ENCODE peak calls at places on chromosomes 12 and 14, in six cellular contexts. G is body of pancreas, Y is upper lobe of left lung, R is Peyer's patch, H is WERI-Rb-1, K is adrenal gland. F is an unnamed sample.

GRCh38 chr14:93055651-93056115 is 60.0 kb downstream of the ITPK1 start:
- DNase-seq in G (no peak), Y (no peak), R (peak; percentile 90), H (no peak), K (no peak), F (no peak)

GRCh38 chr12:53221203-53222076 is 10.6 kb downstream of the RARG start:
- DNase-seq in G (peak; percentile 83), Y (peak; percentile 96), R (peak; percentile 84), H (peak; percentile 75), K (peak; percentile 74), F (peak; percentile 72)

GRCh38 chr12:22543246-22544037 is 900 bp downstream of the C2CD5 start:
- DNase-seq in G (peak; percentile 60), Y (peak; percentile 90), R (peak; percentile 84), H (peak; percentile 74), K (peak; percentile 49), F (peak; percentile 13)

GRCh38 chr14:65237023-65237814 is 134.9 kb upstream of the MAX start:
- DNase-seq in G (no peak), Y (no peak), R (no peak), H (peak; percentile 40), K (no peak), F (no peak)

GRCh38 chr14:83294941-83295340 is 1761.3 kb upstream of the SEL1L start:
- DNase-seq in G (no peak), Y (no peak), R (no peak), H (peak; percentile 39), K (no peak), F (no peak)

GRCh38 chr12:122584177-122584576 is 57.1 kb downstream of the KNTC1 start:
- DNase-seq in G (no peak), Y (no peak), R (no peak), H (no peak), K (no peak), F (no peak)

GRCh38 chr12:107134558-107134957 is 41.2 kb upstream of the CRY1 start:
- DNase-seq in G (no peak), Y (no peak), R (no peak), H (peak; percentile 57), K (no peak), F (no peak)

GRCh38 chr12:106108187-106108816 is 30.5 kb downstream of the NUAK1 start:
- DNase-seq in G (no peak), Y (no peak), R (no peak), H (no peak), K (no peak), F (no peak)

GRCh38 chr12:43336962-43337555 is 214.9 kb downstream of the ADAMTS20 start:
- DNase-seq in G (no peak), Y (no peak), R (no peak), H (no peak), K (no peak), F (no peak)

GRCh38 chr12:3099146-3099545 is 22.0 kb downstream of the TSPAN9 start:
- DNase-seq in G (no peak), Y (no peak), R (no peak), H (no peak), K (no peak), F (no peak)

GRCh38 chr14:73743431-73743931 is 29.3 kb upstream of the PNMA1 start:
- DNase-seq in G (no peak), Y (no peak), R (peak; percentile 67), H (no peak), K (no peak), F (no peak)

GRCh38 chr12:107320929-107321618 is 227.7 kb upstream of the CRY1 start:
- DNase-seq in G (no peak), Y (peak; percentile 80), R (no peak), H (peak; percentile 16), K (no peak), F (peak; percentile 49)

GRCh38 chr12:69927145-69927544 is 102.1 kb downstream of the MYRFL start:
- DNase-seq in G (no peak), Y (no peak), R (no peak), H (no peak), K (no peak), F (no peak)

GRCh38 chr12:53751336-53752191 is at the start of gene CISTR:
- DNase-seq in G (no peak), Y (peak; percentile 90), R (no peak), H (no peak), K (no peak), F (peak; percentile 70)

GRCh38 chr12:47778842-47779241 is 5.8 kb downstream of the SLC48A1 start:
- DNase-seq in G (no peak), Y (no peak), R (no peak), H (no peak), K (no peak), F (no peak)

GRCh38 chr14:68199465-68200145 is 380.0 kb downstream of the RAD51B start:
- DNase-seq in G (peak; percentile 53), Y (no peak), R (no peak), H (no peak), K (no peak), F (no peak)

GRCh38 chr12:110661337-110661972 is 27.5 kb downstream of the HVCN1 start:
- DNase-seq in G (no peak), Y (no peak), R (no peak), H (no peak), K (no peak), F (peak; percentile 55)

GRCh38 chr12:104623920-104624319 is 167.2 kb downstream of the CHST11 start:
- DNase-seq in G (no peak), Y (no peak), R (no peak), H (no peak), K (no peak), F (no peak)

GRCh38 chr12:51377099-51377984 is 13.9 kb downstream of the GALNT6 start:
- DNase-seq in G (no peak), Y (peak; percentile 44), R (no peak), H (no peak), K (no peak), F (no peak)

GRCh38 chr14:61254803-61255526 is 26.2 kb downstream of the TMEM30B start:
- DNase-seq in G (no peak), Y (no peak), R (no peak), H (no peak), K (no peak), F (no peak)

GRCh38 chr14:61252354-61253063 is 28.6 kb downstream of the TMEM30B start:
- DNase-seq in G (peak; percentile 74), Y (no peak), R (peak; percentile 54), H (peak; percentile 76), K (peak; percentile 83), F (peak; percentile 69)

GRCh38 chr14:61250063-61250462 is 31.1 kb downstream of the TMEM30B start:
- DNase-seq in G (no peak), Y (no peak), R (no peak), H (no peak), K (no peak), F (no peak)

GRCh38 chr14:61255968-61256367 is 25.2 kb downstream of the TMEM30B start:
- DNase-seq in G (no peak), Y (no peak), R (no peak), H (no peak), K (no peak), F (no peak)

DNA sequence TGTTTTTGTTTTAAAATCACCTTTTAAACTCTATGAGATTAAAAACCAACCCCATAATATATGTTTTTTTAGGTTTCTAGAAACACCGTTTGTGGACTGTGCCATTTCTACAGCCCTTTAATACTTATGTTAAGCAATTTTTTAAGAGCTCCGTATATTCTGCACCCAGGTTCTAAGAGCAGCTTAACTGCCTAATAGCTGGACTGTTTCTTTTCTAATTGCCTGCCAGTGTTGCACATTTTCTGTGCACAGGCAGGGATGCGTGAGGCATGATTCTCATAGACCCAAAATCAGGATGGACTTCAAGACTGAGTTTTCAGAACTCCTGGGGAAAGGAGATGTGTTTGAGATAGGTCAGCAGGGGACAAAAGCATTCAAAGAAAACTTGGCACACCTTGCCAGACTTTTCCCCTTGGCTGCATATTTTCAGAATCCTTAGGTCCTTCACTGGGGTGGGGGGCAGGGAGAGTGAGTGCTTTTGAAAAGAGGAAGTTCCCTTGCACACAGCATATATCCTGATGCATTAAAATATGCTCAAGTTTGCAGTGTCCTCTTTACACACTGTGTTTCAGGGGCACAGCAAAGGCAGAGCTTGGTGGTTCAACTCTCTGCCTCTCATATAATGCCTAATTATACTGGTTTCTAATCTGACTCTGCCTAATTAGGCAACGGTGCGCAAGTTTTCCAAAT is 27.9 kb downstream of the TMEM30B start:
- DNase-seq in G (no peak), Y (no peak), R (no peak), H (no peak), K (no peak), F (no peak)
- TF ChIP-seq CTCF in G (no peak), Y (no peak), R (peak; percentile 3), H (no peak), K (no peak), F (peak; percentile 38)

GRCh38 chr12:65664715-65665250 is 159.5 kb upstream of the HMGA2 start:
- DNase-seq in G (no peak), Y (no peak), R (no peak), H (no peak), K (no peak), F (no peak)
- H3K27me3 ChIP-seq in G (no peaks in the 10 kb centered on the region), Y (no peaks in the 10 kb centered on the region), R (no peaks in the 10 kb centered on the region), H (no peaks in the 10 kb centered on the region), K (peaks cover 5% of the 10 kb centered on the region), F (no peaks in the 10 kb centered on the region)

DNA sequence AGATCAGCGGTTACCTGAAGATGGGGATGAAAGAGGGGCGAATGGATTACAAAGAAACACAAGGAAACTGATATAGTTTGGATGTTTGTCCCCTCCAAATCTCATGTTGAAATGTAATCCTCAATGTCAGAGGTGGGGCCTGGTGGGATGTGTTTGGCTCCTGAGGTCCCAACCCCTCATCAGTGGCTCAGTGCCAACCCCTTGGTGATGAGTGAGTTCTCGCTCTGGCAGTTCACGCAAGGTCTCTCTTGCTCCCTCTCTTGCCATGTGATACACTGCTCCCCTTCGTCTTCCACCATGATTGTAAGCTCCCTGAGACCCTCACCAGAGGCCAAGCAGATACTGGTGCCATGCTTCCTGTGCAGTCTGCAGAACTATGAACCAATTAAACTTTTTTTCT is 28.0 kb downstream of the ITGA7 start:
- DNase-seq in G (no peak), Y (no peak), R (no peak), H (no peak), K (no peak), F (no peak)
- H3K4me3 ChIP-seq in G (no peak overlapping the region), Y (no peak overlapping the region), R (no peak overlapping the region), H (no peak overlapping the region), K (no peak overlapping the region), F (no peak overlapping the region)

DNA sequence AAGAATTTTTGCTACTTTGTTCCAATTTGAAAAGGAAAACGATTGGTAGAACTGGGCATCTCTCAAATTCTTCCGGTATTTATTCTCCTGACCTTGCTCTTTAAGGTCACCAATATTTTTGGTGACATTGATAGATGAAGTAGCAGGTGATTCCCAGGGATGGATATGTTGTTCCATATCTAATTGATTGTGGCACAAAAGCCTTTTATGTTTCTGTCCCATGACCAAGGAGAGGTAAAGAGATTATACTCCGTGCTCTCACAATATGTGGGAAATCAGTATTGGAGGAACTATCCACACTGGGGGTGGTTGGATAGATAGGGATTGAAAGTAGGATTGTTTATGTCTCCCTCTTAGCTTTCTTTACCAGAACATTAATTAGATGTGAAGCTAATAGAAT is 61.7 kb upstream of the LRIG3 start:
- DNase-seq in G (no peak), Y (no peak), R (no peak), H (no peak), K (no peak), F (no peak)
- TF ChIP-seq CTCF in G (no peak), Y (no peak), R (no peak), H (no peak), K (no peak), F (no peak)

F was measured in CD8-positive, alpha-beta T cell.